ENCODE peak calls at places on chromosomes 4 and X, in six cellular contexts. One of them, this sample, is unnamed.

GRCh38 chr4:141347738-141348524 is 127.2 kb downstream of the ZNF330 start:
- DNase-seq in endothelial cell of umbilical vein: peak
- DNase-seq in fibroblast of lung: no peak
- DNase-seq in hepatocyte: no peak
- DNase-seq in PC-9: no peak
- DNase-seq in H9: no peak
- DNase-seq in this sample: no peak

GRCh38 chr4:40264497-40264896 is 67.7 kb downstream of the RHOH start:
- DNase-seq in endothelial cell of umbilical vein: no peak
- DNase-seq in fibroblast of lung: peak
- DNase-seq in hepatocyte: peak
- DNase-seq in PC-9: no peak
- DNase-seq in H9: no peak
- DNase-seq in this sample: peak

GRCh38 chrX:123964155-123964554 is 2.6 kb downstream of the STAG2 start:
- DNase-seq in endothelial cell of umbilical vein: peak
- DNase-seq in fibroblast of lung: peak
- DNase-seq in hepatocyte: no peak
- DNase-seq in PC-9: no peak
- DNase-seq in H9: no peak
- DNase-seq in this sample: no peak

GRCh38 chr4:1234811-1235292 is 14.1 kb downstream of the CTBP1 start:
- DNase-seq in endothelial cell of umbilical vein: no peak
- DNase-seq in fibroblast of lung: no peak
- DNase-seq in hepatocyte: no peak
- DNase-seq in PC-9: no peak
- DNase-seq in H9: no peak
- DNase-seq in this sample: no peak

GRCh38 chrX:110175146-110175545 is 142.7 kb downstream of the AMMECR1 start:
- DNase-seq in endothelial cell of umbilical vein: no peak
- DNase-seq in fibroblast of lung: no peak
- DNase-seq in hepatocyte: no peak
- DNase-seq in PC-9: no peak
- DNase-seq in H9: no peak
- DNase-seq in this sample: no peak

GRCh38 chr4:40718571-40718970 is 31.2 kb upstream of the NSUN7 start:
- DNase-seq in endothelial cell of umbilical vein: no peak
- DNase-seq in fibroblast of lung: no peak
- DNase-seq in hepatocyte: peak
- DNase-seq in PC-9: peak
- DNase-seq in H9: peak
- DNase-seq in this sample: no peak

GRCh38 chr4:157231525-157231924 is 11.0 kb downstream of the GRIA2 start:
- DNase-seq in endothelial cell of umbilical vein: no peak
- DNase-seq in fibroblast of lung: no peak
- DNase-seq in hepatocyte: no peak
- DNase-seq in PC-9: no peak
- DNase-seq in H9: no peak
- DNase-seq in this sample: no peak

GRCh38 chr4:109077486-109077885 is 225.0 kb downstream of the COL25A1 start:
- DNase-seq in endothelial cell of umbilical vein: no peak
- DNase-seq in fibroblast of lung: no peak
- DNase-seq in hepatocyte: no peak
- DNase-seq in PC-9: no peak
- DNase-seq in H9: no peak
- DNase-seq in this sample: no peak

GRCh38 chr4:71833175-71833900 is 49.5 kb upstream of the GC start:
- DNase-seq in endothelial cell of umbilical vein: no peak
- DNase-seq in fibroblast of lung: no peak
- DNase-seq in hepatocyte: no peak
- DNase-seq in PC-9: peak
- DNase-seq in H9: no peak
- DNase-seq in this sample: no peak

GRCh38 chr4:146243141-146243882 is 29.0 kb downstream of the REELD1 start:
- DNase-seq in endothelial cell of umbilical vein: peak
- DNase-seq in fibroblast of lung: peak
- DNase-seq in hepatocyte: no peak
- DNase-seq in PC-9: no peak
- DNase-seq in H9: peak
- DNase-seq in this sample: peak

GRCh38 chrX:71859637-71860036 is 51.0 kb upstream of the NHSL2 start:
- DNase-seq in endothelial cell of umbilical vein: peak
- DNase-seq in fibroblast of lung: peak
- DNase-seq in hepatocyte: peak
- DNase-seq in PC-9: no peak
- DNase-seq in H9: no peak
- DNase-seq in this sample: peak

GRCh38 chrX:3176439-3176820 is 135.2 kb downstream of the ARSF start:
- DNase-seq in endothelial cell of umbilical vein: no peak
- DNase-seq in fibroblast of lung: peak
- DNase-seq in hepatocyte: peak
- DNase-seq in PC-9: no peak
- DNase-seq in H9: no peak
- DNase-seq in this sample: peak

GRCh38 chr4:146087856-146088255 is 87.7 kb upstream of the LSM6 start:
- DNase-seq in endothelial cell of umbilical vein: no peak
- DNase-seq in fibroblast of lung: no peak
- DNase-seq in hepatocyte: no peak
- DNase-seq in PC-9: no peak
- DNase-seq in H9: no peak
- DNase-seq in this sample: no peak

GRCh38 chr4:110119880-110120279 is 78.5 kb downstream of the ELOVL6 start:
- DNase-seq in endothelial cell of umbilical vein: peak
- DNase-seq in fibroblast of lung: peak
- DNase-seq in hepatocyte: no peak
- DNase-seq in PC-9: peak
- DNase-seq in H9: no peak
- DNase-seq in this sample: peak

GRCh38 chr4:116880625-116881024 is 204.8 kb downstream of the TRAM1L1 start:
- DNase-seq in endothelial cell of umbilical vein: no peak
- DNase-seq in fibroblast of lung: no peak
- DNase-seq in hepatocyte: no peak
- DNase-seq in PC-9: no peak
- DNase-seq in H9: no peak
- DNase-seq in this sample: no peak

GRCh38 chr4:3059896-3060295 is 14.4 kb downstream of the HTT-AS start:
- DNase-seq in endothelial cell of umbilical vein: no peak
- DNase-seq in fibroblast of lung: no peak
- DNase-seq in hepatocyte: no peak
- DNase-seq in PC-9: no peak
- DNase-seq in H9: no peak
- DNase-seq in this sample: no peak

GRCh38 chrX:48681539-48682183 is 1.9 kb upstream of the WAS start:
- DNase-seq in endothelial cell of umbilical vein: no peak
- DNase-seq in fibroblast of lung: no peak
- DNase-seq in hepatocyte: no peak
- DNase-seq in PC-9: no peak
- DNase-seq in H9: no peak
- DNase-seq in this sample: no peak

GRCh38 chr4:104123021-104123420 is 371.7 kb downstream of the CXXC4 start:
- DNase-seq in endothelial cell of umbilical vein: no peak
- DNase-seq in fibroblast of lung: no peak
- DNase-seq in hepatocyte: no peak
- DNase-seq in PC-9: no peak
- DNase-seq in H9: no peak
- DNase-seq in this sample: no peak

GRCh38 chr4:6668391-6668790 is 25.3 kb upstream of the S100P start:
- DNase-seq in endothelial cell of umbilical vein: no peak
- DNase-seq in fibroblast of lung: peak
- DNase-seq in hepatocyte: no peak
- DNase-seq in PC-9: peak
- DNase-seq in H9: no peak
- DNase-seq in this sample: peak

GRCh38 chr4:40991908-40992307 is 222.4 kb downstream of the APBB2 start:
- DNase-seq in endothelial cell of umbilical vein: no peak
- DNase-seq in fibroblast of lung: peak
- DNase-seq in hepatocyte: no peak
- DNase-seq in PC-9: no peak
- DNase-seq in H9: no peak
- DNase-seq in this sample: no peak

GRCh38 chr4:7325541-7325940 is 109.2 kb downstream of the PSAPL1 start:
- DNase-seq in endothelial cell of umbilical vein: no peak
- DNase-seq in fibroblast of lung: no peak
- DNase-seq in hepatocyte: no peak
- DNase-seq in PC-9: no peak
- DNase-seq in H9: no peak
- DNase-seq in this sample: no peak

GRCh38 chrX:3244955-3245354 is 101.5 kb downstream of the MXRA5 start:
- DNase-seq in endothelial cell of umbilical vein: peak
- DNase-seq in fibroblast of lung: no peak
- DNase-seq in hepatocyte: no peak
- DNase-seq in PC-9: no peak
- DNase-seq in H9: no peak
- DNase-seq in this sample: no peak

GRCh38 chr4:133355636-133356035 is 206.5 kb downstream of the PCDH10 start:
- DNase-seq in endothelial cell of umbilical vein: no peak
- DNase-seq in fibroblast of lung: no peak
- DNase-seq in hepatocyte: peak
- DNase-seq in PC-9: no peak
- DNase-seq in H9: no peak
- DNase-seq in this sample: no peak

GRCh38 chrX:47189906-47190305 is 3.7 kb upstream of the UBA1 start:
- DNase-seq in endothelial cell of umbilical vein: no peak
- DNase-seq in fibroblast of lung: no peak
- DNase-seq in hepatocyte: no peak
- DNase-seq in PC-9: no peak
- DNase-seq in H9: no peak
- DNase-seq in this sample: no peak

GRCh38 chr4:159103406-159104131 is 690 bp downstream of the RAPGEF2 start:
- DNase-seq in endothelial cell of umbilical vein: peak
- DNase-seq in fibroblast of lung: peak
- DNase-seq in hepatocyte: peak
- DNase-seq in PC-9: peak
- DNase-seq in H9: peak
- DNase-seq in this sample: no peak

DNA sequence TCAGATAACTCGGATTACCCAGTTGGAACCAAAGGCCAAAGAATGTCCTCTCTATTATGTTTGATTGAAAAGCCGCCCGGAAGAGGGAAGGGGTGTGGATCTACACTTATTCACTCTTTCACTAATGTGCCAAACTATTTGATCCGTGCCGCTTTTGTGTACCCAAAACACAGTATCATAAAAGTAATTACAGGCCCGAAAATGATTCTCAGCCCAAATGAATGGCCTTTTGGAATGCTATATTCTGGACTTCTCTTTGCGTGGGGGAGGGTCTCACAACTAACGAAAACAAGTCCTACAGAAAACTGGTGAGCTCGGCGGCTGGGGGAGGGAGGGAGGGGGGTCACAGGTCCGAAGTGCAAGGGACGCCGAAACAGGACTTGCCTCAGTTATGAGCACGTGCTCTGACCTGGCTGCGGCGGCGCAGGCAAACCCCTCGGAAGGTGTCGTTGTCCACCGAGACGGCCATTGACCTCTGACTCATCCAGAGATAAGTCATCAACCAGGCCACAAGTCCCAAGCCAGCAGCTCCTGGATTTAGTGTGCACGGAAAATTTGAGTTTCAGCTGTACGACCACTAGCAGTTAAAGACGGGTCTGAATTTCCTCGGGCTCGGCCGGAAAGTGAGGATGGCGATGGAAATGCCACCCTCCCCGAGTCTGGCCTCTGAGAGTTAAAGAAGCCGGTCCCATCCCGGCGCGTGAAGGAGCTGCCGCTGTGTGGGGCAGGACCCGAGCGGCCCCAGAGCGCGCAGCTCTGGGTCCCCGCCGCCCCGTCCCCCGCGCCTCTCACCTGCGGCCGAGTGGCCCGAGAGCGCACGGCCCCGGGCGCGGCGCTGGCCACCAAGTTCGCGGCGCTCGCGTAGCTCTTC is 721 bp downstream of the SH3D19 start:
- DNase-seq in endothelial cell of umbilical vein: peak
- DNase-seq in fibroblast of lung: peak
- DNase-seq in hepatocyte: peak
- DNase-seq in PC-9: peak
- DNase-seq in H9: peak
- DNase-seq in this sample: peak
- H2AFZ ChIP-seq in endothelial cell of umbilical vein: peak
- H2AFZ ChIP-seq in fibroblast of lung: peak
- H2AFZ ChIP-seq in hepatocyte: peak
- H2AFZ ChIP-seq in PC-9: peak
- H2AFZ ChIP-seq in H9: no peak
- H2AFZ ChIP-seq in this sample: peak

GRCh38 chr4:21090098-21090666 is 389.9 kb downstream of the PACRGL start:
- DNase-seq in endothelial cell of umbilical vein: no peak
- DNase-seq in fibroblast of lung: no peak
- DNase-seq in hepatocyte: no peak
- DNase-seq in PC-9: no peak
- DNase-seq in H9: no peak
- DNase-seq in this sample: no peak
- H3K27ac ChIP-seq in endothelial cell of umbilical vein: no peak
- H3K27ac ChIP-seq in fibroblast of lung: no peak
- H3K27ac ChIP-seq in hepatocyte: no peak
- H3K27ac ChIP-seq in PC-9: no peak
- H3K27ac ChIP-seq in H9: no peak
- H3K27ac ChIP-seq in this sample: no peak

DNA sequence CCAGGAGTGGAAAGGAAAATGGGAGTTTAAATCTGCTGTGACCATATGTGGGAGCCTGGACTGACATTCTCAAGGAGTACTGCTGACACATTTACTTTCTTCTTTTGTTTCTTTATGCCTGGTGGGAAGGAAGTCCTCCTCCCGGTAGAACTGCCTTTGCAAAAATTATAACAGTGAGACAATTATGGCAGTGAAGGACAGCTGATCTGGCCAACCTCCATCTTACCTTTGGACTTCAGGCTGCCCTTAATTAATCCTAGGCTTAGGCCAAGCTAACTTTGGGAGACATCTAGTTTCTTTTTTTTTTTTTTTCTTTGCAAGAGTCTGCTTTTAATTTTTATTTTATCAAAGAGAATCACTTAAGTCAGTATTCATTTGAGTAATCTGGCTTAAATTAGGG is 61.3 kb downstream of the SPINK2 start:
- DNase-seq in endothelial cell of umbilical vein: no peak
- DNase-seq in fibroblast of lung: no peak
- DNase-seq in hepatocyte: no peak
- DNase-seq in PC-9: no peak
- DNase-seq in H9: no peak
- DNase-seq in this sample: no peak
- H2AFZ ChIP-seq in endothelial cell of umbilical vein: no peak
- H2AFZ ChIP-seq in fibroblast of lung: no peak
- H2AFZ ChIP-seq in hepatocyte: no peak
- H2AFZ ChIP-seq in PC-9: no peak
- H2AFZ ChIP-seq in H9: no peak
- H2AFZ ChIP-seq in this sample: no peak

DNA sequence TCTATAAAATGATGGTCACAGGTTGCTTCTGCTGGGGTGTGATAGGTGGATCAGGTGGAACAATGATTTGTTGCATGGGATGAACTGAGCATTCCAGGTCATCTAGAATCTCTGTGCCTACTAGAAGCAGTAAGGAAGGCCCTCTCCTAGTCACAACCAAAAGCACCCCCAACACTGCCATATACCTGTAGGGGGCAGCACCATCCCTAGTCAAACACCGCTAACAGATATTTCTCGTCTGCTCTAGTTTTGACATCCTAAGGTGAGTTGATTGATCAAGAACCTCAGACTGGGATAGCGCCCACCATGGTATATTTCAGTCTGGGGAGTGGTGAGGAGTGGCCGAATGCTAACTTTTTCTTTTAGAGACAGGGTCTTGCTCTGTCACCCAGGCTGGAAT is 160.2 kb downstream of the NHS start:
- DNase-seq in endothelial cell of umbilical vein: peak
- DNase-seq in fibroblast of lung: no peak
- DNase-seq in hepatocyte: peak
- DNase-seq in PC-9: no peak
- DNase-seq in H9: peak
- DNase-seq in this sample: no peak
- H3K27ac ChIP-seq in endothelial cell of umbilical vein: no peak
- H3K27ac ChIP-seq in fibroblast of lung: no peak
- H3K27ac ChIP-seq in hepatocyte: no peak
- H3K27ac ChIP-seq in PC-9: no peak
- H3K27ac ChIP-seq in H9: no peak
- H3K27ac ChIP-seq in this sample: no peak